ENCODE peak calls at places on chromosome 2, in four cellular contexts. J, B, A and Q are unnamed samples.

GRCh38 chr2:32697156-32697555 is 69.3 kb downstream of the TTC27 start:
- DNase-seq in A (no peak), J (no peak), B (no peak), Q (no peak)

GRCh38 chr2:127161176-127162136 is 54.5 kb upstream of the BIN1 start:
- DNase-seq in J (no peak), A (no peak), B (no peak), Q (peak; percentile 30)

GRCh38 chr2:46909771-46910419 is 5.7 kb downstream of the MCFD2 start:
- DNase-seq in A (peak; percentile 51), J (peak; percentile 65), B (no peak), Q (no peak)

GRCh38 chr2:222572761-222573174 is 83.1 kb downstream of the FARSB start:
- DNase-seq in J (no peak), A (no peak), B (no peak), Q (no peak)

GRCh38 chr2:126730655-126731054 is 74.7 kb downstream of the GYPC start:
- DNase-seq in B (no peak), A (no peak), J (no peak), Q (no peak)

GRCh38 chr2:12651661-12652060 is 65.1 kb upstream of the TRIB2 start:
- DNase-seq in A (no peak), J (no peak), B (no peak), Q (no peak)

GRCh38 chr2:72892506-72893173 is 5.4 kb downstream of the SPR start:
- DNase-seq in J (peak; percentile 66), A (peak; percentile 68), B (peak; percentile 70), Q (peak; percentile 91)

GRCh38 chr2:177246000-177246399 is 18.5 kb downstream of the NFE2L2 start:
- DNase-seq in A (no peak), B (no peak), J (no peak), Q (no peak)

GRCh38 chr2:62309465-62310091 is 113.7 kb downstream of the B3GNT2 start:
- DNase-seq in B (no peak), A (peak; percentile 24), J (no peak), Q (no peak)